ENCODE peak calls at places on chromosomes 13 and 19, in four cellular contexts. D is LNCaP clone FGC, Q is WERI-Rb-1, O is adrenal gland. E is an unnamed sample.

GRCh38 chr13:56988543-56988942 is 152.2 kb upstream of the PRR20A start:
- DNase-seq in O (no peak), D (no peak), Q (no peak), E (no peak)

GRCh38 chr19:36564391-36564790 is 8.7 kb downstream of the ZNF529 start:
- DNase-seq in Q (no peak), O (no peak), D (no peak), E (no peak)

GRCh38 chr19:1122972-1123363 is 19.2 kb downstream of the GPX4 start:
- DNase-seq in D (no peak), O (peak; percentile 69), Q (peak; percentile 86), E (peak; percentile 92)

GRCh38 chr19:7657047-7657779 is 11.6 kb upstream of the RETN start:
- DNase-seq in O (no peak), D (no peak), Q (no peak), E (no peak)

GRCh38 chr19:43779147-43779819 is 1.5 kb downstream of the KCNN4 start:
- DNase-seq in O (no peak), Q (no peak), D (no peak), E (peak; percentile 25)

GRCh38 chr19:28294395-28294794 is 918.6 kb downstream of the UQCRFS1 start:
- DNase-seq in O (no peak), D (no peak), Q (no peak), E (no peak)

GRCh38 chr13:105806335-105806920 is 729.0 kb downstream of the EFNB2 start:
- DNase-seq in Q (no peak), D (no peak), O (no peak), E (no peak)

GRCh38 chr13:98419786-98420559 is 156.9 kb downstream of the STK24 start:
- DNase-seq in Q (no peak), D (no peak), O (no peak), E (no peak)

GRCh38 chr19:9883231-9883758 is 48.2 kb downstream of the PIN1 start:
- DNase-seq in O (no peak), D (no peak), Q (peak; percentile 96), E (no peak)

GRCh38 chr13:51731759-51732158 is 72.2 kb downstream of the DHRS12 start:
- DNase-seq in O (no peak), Q (no peak), D (no peak), E (no peak)

GRCh38 chr19:2574478-2574931 is 98.6 kb downstream of the GADD45B start:
- DNase-seq in Q (no peak), O (no peak), D (no peak), E (no peak)

GRCh38 chr13:33799950-33800592 is 17.9 kb upstream of the RFC3 start:
- DNase-seq in O (no peak), Q (no peak), D (no peak), E (peak; percentile 21)

GRCh38 chr13:99301056-99301838 is 6.0 kb downstream of the GPR183 start:
- DNase-seq in O (no peak), D (no peak), Q (no peak), E (no peak)

GRCh38 chr13:20526664-20527063 is 1.0 kb upstream of the CRYL1 start:
- DNase-seq in Q (no peak), O (no peak), D (no peak), E (no peak)

GRCh38 chr19:45670670-45671453 is 2.8 kb downstream of the GIPR start:
- DNase-seq in O (peak; percentile 82), Q (no peak), D (no peak), E (peak; percentile 97)
- TF ChIP-seq CTCF in O (no peak), Q (no peak), D (no peak), E (no peak)

DNA sequence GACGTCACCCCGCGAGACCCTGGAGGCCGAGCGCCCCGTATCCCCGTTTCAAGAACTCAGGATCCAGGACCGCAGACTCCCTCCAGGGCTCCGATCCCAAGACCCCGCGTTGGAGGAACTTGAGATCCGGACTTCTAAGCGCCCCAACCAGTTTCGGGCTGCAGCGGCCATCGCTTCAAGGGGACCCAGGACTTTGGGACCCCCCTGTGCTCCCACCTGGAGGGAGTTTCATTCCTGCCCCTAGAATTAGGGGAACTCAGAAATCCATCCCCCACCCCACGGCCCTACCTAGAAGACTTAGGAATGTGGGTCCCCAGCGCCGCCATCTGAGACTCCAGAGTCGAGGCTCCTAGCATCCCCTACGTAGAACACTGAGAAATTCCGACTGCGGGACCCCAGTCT is 399 bp downstream of the PLEKHG2 start:
- DNase-seq in Q (no peak), D (no peak), O (no peak), E (no peak)
- TF ChIP-seq CTCF in Q (no peak), D (no peak), O (peak; percentile 9), E (no peak)

GRCh38 chr19:34818270-34818669 is 45.3 kb upstream of the ZNF599 start:
- DNase-seq in O (no peak), Q (no peak), D (no peak), E (no peak)
- TF ChIP-seq CTCF in O (no peak), Q (no peak), D (no peak), E (no peak)

GRCh38 chr13:78852709-78853108 is 193.8 kb upstream of the OBI1 start:
- DNase-seq in O (no peak), Q (no peak), D (no peak), E (no peak)
- TF ChIP-seq CTCF in O (no peak), Q (no peak), D (no peak), E (no peak)

GRCh38 chr19:18915639-18916038 is 3.5 kb downstream of the COPE start:
- DNase-seq in D (no peak), Q (peak; percentile 58), O (peak; percentile 76), E (no peak)
- TF ChIP-seq CTCF in D (peak; percentile 31), Q (peak; percentile 64), O (peak; percentile 65), E (no peak)

GRCh38 chr13:75877092-75877491 is 241.0 kb downstream of the LMO7 start:
- DNase-seq in O (no peak), D (no peak), Q (no peak), E (no peak)

GRCh38 chr13:75879656-75880055 is 243.5 kb downstream of the LMO7 start:
- DNase-seq in Q (no peak), O (no peak), D (no peak), E (no peak)

GRCh38 chr13:75876371-75877050 is 240.4 kb downstream of the LMO7 start:
- DNase-seq in Q (peak; percentile 30), D (peak; percentile 17), O (peak; percentile 46), E (peak; percentile 58)

GRCh38 chr13:75875450-75875849 is 239.3 kb downstream of the LMO7 start:
- DNase-seq in D (no peak), O (no peak), Q (no peak), E (no peak)

DNA sequence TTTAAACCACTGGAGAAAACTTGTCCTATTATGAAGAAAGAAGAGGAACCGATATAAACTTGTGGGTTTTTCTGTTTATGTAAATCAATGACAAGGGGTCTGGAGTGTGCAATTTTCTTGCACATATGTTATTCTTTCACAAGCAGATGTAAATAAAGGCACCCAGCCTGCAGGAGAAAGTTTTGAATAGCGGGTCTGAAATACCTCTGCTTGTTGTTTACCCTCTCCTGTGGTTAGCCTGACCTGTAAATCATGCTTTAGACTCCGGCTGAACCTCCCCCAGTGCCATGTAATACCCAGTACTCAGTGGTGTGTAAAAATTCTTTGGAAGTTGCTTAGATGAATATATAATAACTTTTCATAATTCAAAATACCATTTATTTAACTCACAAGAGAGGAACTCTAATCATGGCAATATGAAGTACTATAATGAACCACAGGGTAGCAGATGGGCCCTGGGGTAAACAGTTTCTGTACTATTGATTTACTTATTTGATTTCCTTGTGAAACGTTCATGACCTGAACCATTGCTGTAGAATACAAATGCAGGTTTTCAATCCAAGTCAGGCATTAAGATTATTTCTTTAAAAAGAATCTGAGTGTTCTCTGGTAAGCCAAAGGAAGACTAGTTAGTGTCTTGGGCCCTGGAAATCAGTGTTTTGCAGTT is 245.1 kb downstream of the LMO7 start:
- DNase-seq in D (no peak), Q (no peak), O (no peak), E (no peak)
- TF ChIP-seq CTCF in D (no peak), Q (no peak), O (no peak), E (no peak)

DNA sequence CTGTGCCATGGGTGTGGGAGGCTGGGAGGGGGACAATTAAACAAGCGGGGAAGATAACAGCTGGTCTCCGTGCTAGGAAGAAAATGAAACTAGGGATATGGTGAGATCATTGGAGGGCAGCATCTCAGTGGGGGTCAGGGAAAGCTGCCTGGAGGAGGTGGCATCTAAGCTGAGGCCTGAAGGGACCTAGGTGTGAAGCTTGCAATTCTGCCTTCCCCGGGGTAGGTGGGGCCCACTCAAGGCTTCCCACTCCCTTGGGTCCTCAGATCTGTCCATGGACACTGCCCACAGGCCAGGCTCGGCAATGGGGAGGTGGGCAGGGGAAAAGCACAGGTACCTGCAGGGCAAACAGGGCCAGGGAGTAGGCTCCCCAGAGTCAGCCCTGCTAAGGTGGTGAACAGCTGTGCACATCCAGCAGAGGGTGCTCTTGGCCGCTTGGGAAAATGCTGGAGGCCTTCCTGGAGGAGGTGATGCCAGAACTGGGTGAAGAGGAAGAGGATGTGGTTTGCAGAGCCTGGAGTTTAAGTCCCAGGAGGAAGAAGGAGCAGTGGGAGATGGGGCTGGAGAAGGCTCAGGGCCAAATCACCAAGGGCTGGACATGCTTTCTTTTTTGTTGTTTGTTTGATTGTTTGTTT is 25.7 kb upstream of the CCNE1 start:
- DNase-seq in D (no peak), Q (no peak), O (no peak), E (peak; percentile 55)
- TF ChIP-seq CTCF in D (peak; percentile 3), Q (peak; percentile 28), O (no peak), E (peak; percentile 23)

DNA sequence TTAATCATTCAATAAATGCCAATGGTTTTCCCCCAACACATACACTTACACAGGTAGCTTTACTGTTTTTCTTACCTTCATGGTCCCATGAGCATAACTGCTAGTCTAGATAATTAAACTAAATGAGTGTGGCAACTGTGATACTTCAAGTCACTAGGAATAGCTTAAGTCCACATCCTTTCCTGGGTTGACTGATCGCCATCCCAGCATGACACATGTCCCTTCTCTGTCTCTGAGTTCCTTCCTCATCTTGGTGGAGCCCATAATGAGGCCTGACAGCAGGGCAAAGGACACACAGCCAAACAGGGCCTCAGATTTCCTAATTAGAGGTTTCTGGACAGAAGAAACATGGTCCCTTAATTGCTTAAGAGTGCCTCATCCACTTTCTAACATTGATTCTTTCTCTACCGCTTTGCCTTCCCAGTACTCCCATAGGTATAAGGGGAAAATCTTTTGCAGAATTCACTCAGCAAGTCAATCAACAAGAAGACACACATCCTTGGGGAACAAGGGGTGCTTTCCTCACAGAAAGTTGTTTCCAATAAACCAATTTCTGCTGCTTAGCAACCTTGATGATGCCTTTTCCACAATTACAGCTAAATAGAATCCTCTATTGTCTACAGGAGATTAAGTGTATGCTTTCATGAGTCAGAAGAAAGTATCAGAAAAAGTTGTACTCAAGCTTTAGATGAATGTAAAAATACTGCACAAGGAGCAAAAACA is 208.3 kb upstream of the SERP2 start:
- DNase-seq in D (no peak), Q (no peak), O (no peak), E (no peak)
- TF ChIP-seq CTCF in D (no peak), Q (no peak), O (no peak), E (no peak)

GRCh38 chr19:32345261-32346207 is at the start of gene ZNF507:
- DNase-seq in Q (peak; percentile 81), D (no peak), O (peak; percentile 80), E (peak; percentile 95)
- TF ChIP-seq CTCF in Q (no peak), D (no peak), O (no peak), E (no peak)

GRCh38 chr19:3620145-3620816 is 6.3 kb downstream of the CACTIN start:
- DNase-seq in Q (no peak), D (no peak), O (no peak), E (no peak)

GRCh38 chr19:3618811-3619630 is 7.6 kb downstream of the CACTIN start:
- DNase-seq in D (no peak), O (no peak), Q (no peak), E (no peak)

GRCh38 chr19:3617463-3617862 is 9.1 kb downstream of the CACTIN start:
- DNase-seq in D (no peak), O (no peak), Q (no peak), E (no peak)

GRCh38 chr19:3619631-3620012 is 7.0 kb downstream of the CACTIN start:
- DNase-seq in D (no peak), O (no peak), Q (no peak), E (no peak)

GRCh38 chr19:3618144-3618810 is 8.3 kb downstream of the CACTIN start:
- DNase-seq in Q (peak; percentile 69), D (no peak), O (peak; percentile 78), E (peak; percentile 94)
- TF ChIP-seq CTCF in Q (peak; percentile 92), D (peak; percentile 84), O (peak; percentile 96), E (peak; percentile 92)

E was measured in GM20000.